ENCODE peak calls at places on chromosomes 16 and 17, in nine cellular contexts. P, D, W, B, T, C, M, S and Q are unnamed samples.

GRCh38 chr17:540632-541031 is 174.0 kb downstream of the VPS53 start:
- DNase-seq in P (no peak), D (no peak), W (no peak), B (no peak), T (no peak), C (no peak), M (no peak), S (no peak), Q (no peak)

GRCh38 chr16:75256871-75257343 is 5.5 kb upstream of the BCAR1 start:
- DNase-seq in P (peak), D (no peak), W (peak), B (peak), T (no peak), C (peak), M (peak), S (no peak), Q (no peak)

GRCh38 chr17:323721-324139 is 28.9 kb downstream of the RPH3AL start:
- DNase-seq in P (no peak), D (no peak), W (no peak), B (no peak), T (no peak), C (peak), M (no peak), S (no peak), Q (no peak)

GRCh38 chr16:9091867-9092281 is 430 bp downstream of the HAPSTR1 start:
- DNase-seq in P (no peak), D (peak), W (peak), B (peak), T (peak), C (peak), M (no peak), S (peak), Q (peak)

GRCh38 chr17:45433136-45433535 is 466 bp upstream of the ARHGAP27 start:
- DNase-seq in P (no peak), D (no peak), W (no peak), B (no peak), T (no peak), C (no peak), M (no peak), S (peak), Q (no peak)

GRCh38 chr17:52155301-52155700 is 3.2 kb downstream of the CA10 start:
- DNase-seq in P (no peak), D (no peak), W (no peak), B (no peak), T (no peak), C (no peak), M (no peak), S (peak), Q (no peak)

GRCh38 chr17:1010086-1010450 is 13.1 kb downstream of the TIMM22 start:
- DNase-seq in P (no peak), D (no peak), W (no peak), B (no peak), T (no peak), C (no peak), M (no peak), S (no peak), Q (no peak)

GRCh38 chr16:9533042-9533441 is 441.6 kb downstream of the HAPSTR1 start:
- DNase-seq in P (no peak), D (no peak), W (no peak), B (no peak), T (no peak), C (no peak), M (no peak), S (no peak), Q (no peak)

GRCh38 chr16:82232806-82233205 is 62.8 kb upstream of the MPHOSPH6 start:
- DNase-seq in P (no peak), D (no peak), W (no peak), B (no peak), T (no peak), C (no peak), M (no peak), S (peak), Q (no peak)

GRCh38 chr17:68317458-68317857 is 26.2 kb downstream of the ARSG start:
- DNase-seq in P (no peak), D (no peak), W (no peak), B (no peak), T (no peak), C (no peak), M (no peak), S (no peak), Q (no peak)

GRCh38 chr17:4891405-4892062 is 7.8 kb upstream of the C17orf107 start:
- DNase-seq in P (no peak), D (no peak), W (no peak), B (no peak), T (no peak), C (no peak), M (no peak), S (no peak), Q (no peak)

GRCh38 chr16:27816561-27816960 is 247.0 kb downstream of the GSG1L start:
- DNase-seq in P (no peak), D (no peak), W (no peak), B (no peak), T (no peak), C (peak), M (no peak), S (no peak), Q (no peak)

GRCh38 chr17:41483531-41483930 is 2.6 kb upstream of the KRT35 start:
- DNase-seq in P (no peak), D (no peak), W (no peak), B (no peak), T (no peak), C (no peak), M (no peak), S (no peak), Q (no peak)

GRCh38 chr17:67759355-67760171 is 41.8 kb downstream of the NOL11 start:
- DNase-seq in P (peak), D (no peak), W (peak), B (peak), T (peak), C (peak), M (peak), S (no peak), Q (peak)

GRCh38 chr16:71781741-71782140 is 26.9 kb downstream of the AP1G1 start:
- DNase-seq in P (peak), D (no peak), W (no peak), B (peak), T (no peak), C (no peak), M (peak), S (peak), Q (no peak)

GRCh38 chr16:75263963-75264445 is 12.6 kb upstream of the BCAR1 start:
- DNase-seq in P (no peak), D (no peak), W (peak), B (peak), T (no peak), C (peak), M (no peak), S (no peak), Q (peak)

GRCh38 chr16:85402910-85403692 is 210.0 kb upstream of the GSE1 start:
- DNase-seq in P (peak), D (no peak), W (no peak), B (peak), T (peak), C (peak), M (peak), S (peak), Q (peak)

GRCh38 chr17:71980171-71980570 is 140.6 kb upstream of the SOX9 start:
- DNase-seq in P (no peak), D (no peak), W (no peak), B (no peak), T (no peak), C (no peak), M (no peak), S (no peak), Q (no peak)

GRCh38 chr17:43601280-43602050 is 55.3 kb upstream of the ETV4 start:
- DNase-seq in P (no peak), D (no peak), W (peak), B (peak), T (peak), C (peak), M (peak), S (peak), Q (no peak)

GRCh38 chr16:1262210-1262845 is 6.5 kb downstream of the TPSD1 start:
- DNase-seq in P (no peak), D (no peak), W (no peak), B (no peak), T (no peak), C (no peak), M (no peak), S (no peak), Q (no peak)

GRCh38 chr17:50268632-50269287 is 5.5 kb upstream of the TMEM92 start:
- DNase-seq in P (peak), D (no peak), W (peak), B (no peak), T (no peak), C (peak), M (peak), S (no peak), Q (no peak)

GRCh38 chr16:81170824-81171223 is 67.7 kb upstream of the BCO1 start:
- DNase-seq in P (peak), D (peak), W (no peak), B (no peak), T (no peak), C (no peak), M (no peak), S (peak), Q (no peak)

GRCh38 chr17:16944334-16945140 is 27.4 kb downstream of the TNFRSF13B start:
- DNase-seq in P (no peak), D (no peak), W (no peak), B (no peak), T (no peak), C (peak), M (no peak), S (no peak), Q (peak)

GRCh38 chr17:38599398-38599856 is 6.3 kb downstream of the SRCIN1 start:
- DNase-seq in P (no peak), D (no peak), W (no peak), B (no peak), T (no peak), C (no peak), M (no peak), S (no peak), Q (no peak)

GRCh38 chr17:79796570-79797491 is at the start of gene CBX8:
- DNase-seq in P (peak), D (peak), W (peak), B (peak), T (peak), C (peak), M (peak), S (peak), Q (peak)
- TF ChIP-seq CTCF in P (peak), D (no peak), W (no peak), B (no peak), T (peak), C (no peak), M (peak), S (no peak), Q (peak)

GRCh38 chr17:33689725-33690124 is 396.6 kb upstream of the ASIC2 start:
- DNase-seq in P (no peak), D (no peak), W (no peak), B (no peak), T (no peak), C (no peak), M (no peak), S (no peak), Q (no peak)
- TF ChIP-seq CTCF in P (no peak), D (no peak), W (no peak), B (no peak), T (no peak), C (no peak), M (no peak), S (no peak), Q (no peak)

GRCh38 chr16:66717112-66717675 is 20.7 kb upstream of the CMTM4 start:
- DNase-seq in P (peak), D (no peak), W (peak), B (peak), T (peak), C (no peak), M (peak), S (peak), Q (peak)
- TF ChIP-seq CTCF in P (peak), D (peak), W (peak), B (peak), T (peak), C (peak), M (peak), S (peak), Q (peak)

GRCh38 chr17:9768381-9768934 is 22.9 kb downstream of the DHRS7C start:
- DNase-seq in P (peak), D (peak), W (no peak), B (peak), T (no peak), C (no peak), M (peak), S (peak), Q (no peak)
- TF ChIP-seq CTCF in P (peak), D (peak), W (peak), B (peak), T (peak), C (peak), M (peak), S (peak), Q (peak)